ENCODE peak calls at places on chromosome X, in seven cellular contexts. I is tibial artery, R is left lung, M is Peyer's patch, B is heart left ventricle, D is prostate gland, U is left ventricle myocardium inferior. H is an unnamed sample. For H3K36me3, the result is how much of the 10 kb centered on the place peaks cover.

GRCh38 chrX:154776753-154777152 is 14.1 kb downstream of the DKC1 start:
- DNase-seq in I (no peak), R (no peak), M (no peak), B (no peak), D (no peak), U (no peak), H (no peak)

GRCh38 chrX:19372170-19373033 is 28.7 kb downstream of the PDHA1 start:
- DNase-seq in I (peak), R (peak), M (peak), B (peak), D (peak), U (peak), H (peak)

GRCh38 chrX:112961981-112962380 is 121.3 kb upstream of the AMOT start:
- DNase-seq in I (no peak), R (no peak), M (no peak), B (no peak), D (no peak), U (no peak), H (no peak)

GRCh38 chrX:41963348-41963747 is 40.0 kb upstream of the CASK start:
- DNase-seq in I (no peak), R (no peak), M (no peak), B (no peak), D (no peak), U (no peak), H (no peak)

GRCh38 chrX:71637848-71638247 is 19.5 kb upstream of the CXCR3 start:
- DNase-seq in I (no peak), R (no peak), M (no peak), B (no peak), D (no peak), U (no peak), H (no peak)

GRCh38 chrX:63743596-63743995 is 41.4 kb downstream of the ARHGEF9 start:
- DNase-seq in I (no peak), R (no peak), M (no peak), B (no peak), D (no peak), U (no peak), H (no peak)

GRCh38 chrX:38403834-38404233 is 51.4 kb downstream of the OTC start:
- DNase-seq in I (no peak), R (no peak), M (no peak), B (no peak), D (no peak), U (no peak), H (no peak)

GRCh38 chrX:115023139-115023538 is 5.7 kb upstream of the IL13RA2 start:
- DNase-seq in I (no peak), R (no peak), M (no peak), B (no peak), D (peak), U (no peak), H (no peak)

GRCh38 chrX:134396174-134396573 is 63.8 kb upstream of the HPRT1 start:
- DNase-seq in I (no peak), R (no peak), M (no peak), B (no peak), D (no peak), U (no peak), H (no peak)

GRCh38 chrX:40543661-40544328 is 37.0 kb upstream of the ATP6AP2 start:
- DNase-seq in I (no peak), R (no peak), M (no peak), B (no peak), D (peak), U (no peak), H (peak)

GRCh38 chrX:81121513-81122363 is 80.0 kb downstream of the HMGN5 start:
- DNase-seq in I (peak), R (peak), M (peak), B (peak), D (peak), U (peak), H (peak)

GRCh38 chrX:151396042-151396826 is 772 bp upstream of the VMA21 start:
- DNase-seq in I (peak), R (no peak), M (peak), B (no peak), D (no peak), U (peak), H (peak)

GRCh38 chrX:6228720-6229119 is at the start of gene NLGN4X:
- DNase-seq in I (no peak), R (no peak), M (no peak), B (no peak), D (no peak), U (no peak), H (no peak)

GRCh38 chrX:136452614-136453013 is 35.1 kb upstream of the BRS3 start:
- DNase-seq in I (no peak), R (no peak), M (no peak), B (no peak), D (no peak), U (no peak), H (no peak)

GRCh38 chrX:40470830-40471429 is 109.8 kb upstream of the ATP6AP2 start:
- DNase-seq in I (no peak), R (no peak), M (no peak), B (no peak), D (no peak), U (no peak), H (peak)

GRCh38 chrX:40298569-40298968 is 200.8 kb upstream of the BCOR start:
- DNase-seq in I (no peak), R (no peak), M (no peak), B (no peak), D (no peak), U (no peak), H (no peak)

GRCh38 chrX:39896951-39897740 is 200.6 kb downstream of the BCOR start:
- DNase-seq in I (peak), R (no peak), M (no peak), B (no peak), D (peak), U (peak), H (no peak)

GRCh38 chrX:109629310-109629709 is 4.3 kb upstream of the KCNE5 start:
- DNase-seq in I (no peak), R (no peak), M (no peak), B (no peak), D (no peak), U (no peak), H (no peak)

GRCh38 chrX:120213438-120214265 is 37.0 kb upstream of the ZBTB33 start:
- DNase-seq in I (no peak), R (no peak), M (peak), B (no peak), D (peak), U (no peak), H (peak)

GRCh38 chrX:111483140-111483539 is 28.3 kb upstream of the SERTM2 start:
- DNase-seq in I (no peak), R (no peak), M (no peak), B (no peak), D (no peak), U (no peak), H (no peak)

GRCh38 chrX:141405878-141406492 is 163.7 kb upstream of the SPANXC start:
- DNase-seq in I (no peak), R (no peak), M (no peak), B (no peak), D (no peak), U (no peak), H (no peak)

GRCh38 chrX:508163-508562 is 121.5 kb upstream of the PPP2R3B start:
- DNase-seq in I (no peak), R (no peak), M (no peak), B (no peak), D (no peak), U (no peak), H (no peak)

GRCh38 chrX:109475174-109475891 is 6.6 kb downstream of the GUCY2F start:
- DNase-seq in I (no peak), R (peak), M (no peak), B (no peak), D (peak), U (peak), H (peak)

GRCh38 chrX:40806511-40807220 is 71.3 kb upstream of the MED14 start:
- DNase-seq in I (no peak), R (no peak), M (no peak), B (no peak), D (no peak), U (no peak), H (no peak)

GRCh38 chrX:15136795-15137194 is 133.1 kb downstream of the ASB9 start:
- DNase-seq in I (no peak), R (no peak), M (no peak), B (no peak), D (no peak), U (no peak), H (no peak)

GRCh38 chrX:96386325-96386724 is 298.3 kb upstream of the DIAPH2 start:
- DNase-seq in I (no peak), R (no peak), M (no peak), B (no peak), D (no peak), U (no peak), H (no peak)

GRCh38 chrX:28498658-28499057 is 88.6 kb upstream of the IL1RAPL1 start:
- DNase-seq in I (no peak), R (no peak), M (no peak), B (no peak), D (no peak), U (no peak), H (peak)

GRCh38 chrX:149718757-149719156 is 6.9 kb downstream of the MAGEA11 start:
- DNase-seq in I (no peak), R (no peak), M (no peak), B (no peak), D (no peak), U (no peak), H (no peak)

GRCh38 chrX:50431623-50432022 is 39.0 kb downstream of the DGKK start:
- DNase-seq in I (no peak), R (no peak), M (no peak), B (no peak), D (no peak), U (no peak), H (no peak)

GRCh38 chrX:20330545-20330944 is 63.8 kb upstream of the RPS6KA3 start:
- DNase-seq in I (no peak), R (no peak), M (no peak), B (no peak), D (no peak), U (no peak), H (no peak)

GRCh38 chrX:147733369-147733768 is 178.3 kb upstream of the FMR1 start:
- DNase-seq in I (no peak), R (no peak), M (no peak), B (no peak), D (no peak), U (no peak), H (no peak)

GRCh38 chrX:78960888-78961287 is 15.7 kb downstream of the P2RY10 start:
- DNase-seq in I (no peak), R (no peak), M (no peak), B (no peak), D (no peak), U (no peak), H (no peak)

GRCh38 chrX:2500681-2501151 is at the start of the genes DHRSX and ZBED1:
- DNase-seq in I (no peak), R (peak), M (no peak), B (peak), D (no peak), U (peak), H (peak)

GRCh38 chrX:112218388-112218787 is 135.8 kb upstream of the TRPC5 start:
- DNase-seq in I (no peak), R (no peak), M (no peak), B (no peak), D (no peak), U (no peak), H (no peak)

GRCh38 chrX:39065051-39065871 is 264.0 kb downstream of the MID1IP1 start:
- DNase-seq in I (no peak), R (no peak), M (no peak), B (no peak), D (no peak), U (no peak), H (peak)

GRCh38 chrX:22699591-22700091 is 300.1 kb upstream of the DDX53 start:
- DNase-seq in I (peak), R (no peak), M (no peak), B (no peak), D (peak), U (no peak), H (no peak)

GRCh38 chrX:110568396-110568795 is 209.7 kb downstream of the RTL9 start:
- DNase-seq in I (no peak), R (no peak), M (no peak), B (no peak), D (no peak), U (no peak), H (no peak)

GRCh38 chrX:17629519-17629918 is 107.8 kb upstream of the SCML1 start:
- DNase-seq in I (no peak), R (no peak), M (no peak), B (no peak), D (peak), U (no peak), H (no peak)

GRCh38 chrX:72712094-72712755 is 1.9 kb downstream of the PHKA1 start:
- DNase-seq in I (no peak), R (no peak), M (no peak), B (no peak), D (no peak), U (no peak), H (no peak)
- H3K4me3 ChIP-seq in I (no peak), R (no peak), M (no peak), B (no peak), D (no peak), U (no peak), H (no peak)

DNA sequence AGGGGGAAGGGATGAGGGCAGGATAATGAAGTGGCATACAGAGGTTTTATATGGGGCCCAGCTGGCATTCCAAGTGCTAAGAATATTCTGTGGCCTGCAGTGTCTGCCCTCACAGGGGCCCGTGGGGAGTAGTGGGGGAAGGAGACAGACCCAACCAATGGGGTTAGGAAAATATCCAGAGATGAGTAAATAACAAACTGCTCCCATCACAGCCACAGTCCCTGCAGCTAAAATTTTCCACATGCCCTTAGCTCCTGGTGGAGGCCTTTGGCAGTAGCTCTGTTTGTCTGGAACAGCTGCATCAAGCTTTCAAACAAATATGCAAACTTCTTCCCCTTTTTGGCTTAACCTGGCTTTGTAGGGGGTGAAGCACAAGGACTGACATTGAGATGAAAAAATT is 3.1 kb downstream of the SRPX2 start:
- DNase-seq in I (peak), R (no peak), M (no peak), B (peak), D (no peak), U (no peak), H (no peak)
- H3K27ac ChIP-seq in I (peak), R (peak), M (peak), B (no peak), D (no peak), U (peak), H (no peak)

GRCh38 chrX:107979534-107979933 is 2.6 kb downstream of the TEX13B start:
- DNase-seq in I (no peak), R (no peak), M (no peak), B (no peak), D (no peak), U (no peak), H (no peak)

GRCh38 chrX:107978080-107978479 is 4.1 kb downstream of the TEX13B start:
- DNase-seq in I (no peak), R (no peak), M (no peak), B (no peak), D (no peak), U (no peak), H (no peak)

GRCh38 chrX:107985032-107985431 is 2.9 kb upstream of the TEX13B start:
- DNase-seq in I (no peak), R (no peak), M (no peak), B (no peak), D (no peak), U (no peak), H (no peak)

GRCh38 chrX:107978707-107979307 is 3.4 kb downstream of the TEX13B start:
- DNase-seq in I (no peak), R (no peak), M (no peak), B (no peak), D (no peak), U (no peak), H (no peak)

GRCh38 chrX:107982356-107982755 is at the start of gene TEX13B:
- DNase-seq in I (no peak), R (no peak), M (no peak), B (no peak), D (no peak), U (no peak), H (no peak)
- H3K36me3 ChIP-seq in I (under half), R (under half), M (under half), B (under half), D (under half), U (under half), H (under half)

GRCh38 chrX:140177821-140178220 is 212.5 kb upstream of the CXorf66 start:
- DNase-seq in I (no peak), R (no peak), M (no peak), B (no peak), D (no peak), U (no peak), H (no peak)

DNA sequence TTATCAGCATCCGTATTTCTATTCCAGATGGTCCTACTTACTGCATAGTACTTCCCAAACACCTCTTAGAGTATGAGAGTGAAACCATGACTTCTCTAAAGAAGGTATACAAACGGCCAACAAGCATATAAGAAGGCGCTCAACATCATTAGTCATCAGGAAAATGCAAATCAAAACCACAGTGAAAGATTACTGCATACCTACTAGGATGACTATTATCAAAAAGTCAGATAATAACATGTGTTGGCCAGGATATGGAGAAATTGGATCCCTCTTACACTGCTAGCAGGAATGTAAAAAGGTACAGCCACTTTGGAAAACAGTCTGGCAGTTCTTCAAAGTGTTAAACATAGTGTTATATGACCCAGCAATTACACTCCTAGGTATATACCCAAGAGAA is 215.3 kb upstream of the CXorf66 start:
- DNase-seq in I (no peak), R (no peak), M (no peak), B (no peak), D (no peak), U (no peak), H (no peak)
- H3K4me3 ChIP-seq in I (no peak), R (no peak), M (no peak), B (no peak), D (no peak), U (no peak), H (no peak)

DNA sequence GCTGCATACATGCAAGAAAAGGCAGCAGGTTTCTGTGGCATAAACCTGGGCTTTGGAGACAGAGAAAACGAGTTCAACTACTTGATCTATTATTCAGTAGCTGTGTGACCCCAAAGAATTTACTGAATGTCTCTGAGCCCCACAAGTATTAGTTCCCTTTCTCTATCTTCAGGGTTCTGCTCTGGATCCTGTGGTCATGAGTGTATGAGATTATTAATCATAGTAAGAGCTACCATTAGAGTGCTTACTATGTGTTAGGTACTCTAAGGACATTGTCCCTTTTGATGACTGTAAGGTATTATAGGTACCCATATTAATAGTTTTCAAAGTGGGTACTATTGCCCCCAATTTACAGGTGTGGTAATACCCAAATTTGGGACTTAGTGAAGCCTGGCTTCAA is 5.5 kb downstream of the TEX13D start:
- DNase-seq in I (no peak), R (no peak), M (no peak), B (no peak), D (no peak), U (no peak), H (no peak)
- H3K27ac ChIP-seq in I (no peak), R (no peak), M (no peak), B (no peak), D (no peak), U (no peak), H (no peak)